ENCODE peak calls at places on chromosomes 5 and 9, in nine cellular contexts. O is tibial artery; A is keratinocyte; K is OCI-LY7; Q is thyroid gland; N is hepatocyte; F is CD8-positive, alpha-beta T cell; W is cardiac muscle cell; G is IMR-90. U is an unnamed sample.
A peak's percentile ranks its signal among the peaks of the same experiment; 100 is the strongest.

GRCh38 chr5:50325237-50325832 is 115.8 kb downstream of the EMB start:
- DNase-seq in O (no peak), A (no peak), K (peak; percentile 68), Q (no peak), N (peak; percentile 23), F (no peak), W (peak; percentile 33), G (peak; percentile 28), U (peak; percentile 28)

GRCh38 chr9:110142868-110143866 is 64.8 kb downstream of the C9orf152 start:
- DNase-seq in O (no peak), A (no peak), K (peak; percentile 91), Q (no peak), N (no peak), F (no peak), W (peak; percentile 35), G (no peak), U (peak; percentile 82)

GRCh38 chr9:129482521-129483466 is 138.1 kb downstream of the C9orf50 start:
- DNase-seq in O (peak; percentile 94), A (no peak), K (no peak), Q (peak; percentile 91), N (peak; percentile 95), F (peak; percentile 36), W (peak; percentile 95), G (peak; percentile 84), U (no peak)

GRCh38 chr5:149697001-149697400 is 33.1 kb upstream of the PPARGC1B start:
- DNase-seq in O (no peak), A (no peak), K (no peak), Q (no peak), N (no peak), F (no peak), W (peak; percentile 16), G (peak; percentile 13), U (no peak)

GRCh38 chr5:9903806-9904205 is 273.7 kb upstream of the TAS2R1 start:
- DNase-seq in O (no peak), A (no peak), K (no peak), Q (no peak), N (no peak), F (no peak), W (peak; percentile 55), G (peak; percentile 62), U (no peak)

GRCh38 chr5:63563008-63563917 is 399.0 kb downstream of the HTR1A start:
- DNase-seq in O (no peak), A (no peak), K (no peak), Q (no peak), N (no peak), F (no peak), W (no peak), G (no peak), U (no peak)

GRCh38 chr5:115284021-115284420 is 12.4 kb downstream of the CCDC112 start:
- DNase-seq in O (no peak), A (no peak), K (no peak), Q (no peak), N (no peak), F (no peak), W (no peak), G (no peak), U (no peak)

GRCh38 chr5:146565764-146566163 is 49.8 kb upstream of the GPR151 start:
- DNase-seq in O (no peak), A (no peak), K (peak; percentile 60), Q (peak; percentile 21), N (peak; percentile 76), F (peak; percentile 38), W (peak; percentile 76), G (peak; percentile 52), U (peak; percentile 68)

GRCh38 chr5:173830421-173830820 is 57.7 kb upstream of the CPEB4 start:
- DNase-seq in O (no peak), A (no peak), K (peak; percentile 59), Q (no peak), N (no peak), F (no peak), W (no peak), G (no peak), U (peak; percentile 14)

GRCh38 chr9:81844131-81844567 is 84.1 kb upstream of the SPATA31D4 start:
- DNase-seq in O (no peak), A (no peak), K (no peak), Q (no peak), N (peak; percentile 43), F (no peak), W (no peak), G (no peak), U (no peak)

GRCh38 chr9:34458967-34459355 is 356 bp downstream of the DNAI1 start:
- DNase-seq in O (peak; percentile 28), A (no peak), K (no peak), Q (no peak), N (no peak), F (no peak), W (no peak), G (no peak), U (no peak)

GRCh38 chr5:103582364-103582763 is 19.8 kb upstream of the NUDT12 start:
- DNase-seq in O (no peak), A (no peak), K (peak; percentile 22), Q (peak; percentile 5), N (peak; percentile 61), F (no peak), W (peak; percentile 73), G (peak; percentile 50), U (peak; percentile 41)

GRCh38 chr5:102856374-102856748 is 101.3 kb downstream of the PAM start:
- DNase-seq in O (no peak), A (no peak), K (no peak), Q (no peak), N (no peak), F (no peak), W (peak; percentile 16), G (peak; percentile 69), U (no peak)

GRCh38 chr5:150469718-150470470 is 20.4 kb upstream of the RPS14 start:
- DNase-seq in O (no peak), A (no peak), K (no peak), Q (no peak), N (peak; percentile 46), F (no peak), W (peak; percentile 95), G (peak; percentile 98), U (no peak)

GRCh38 chr9:2623046-2623865 is 1.7 kb downstream of the VLDLR start:
- DNase-seq in O (peak; percentile 58), A (no peak), K (no peak), Q (peak; percentile 93), N (peak; percentile 67), F (no peak), W (peak; percentile 77), G (peak; percentile 59), U (no peak)

GRCh38 chr9:479951-480350 is 265.3 kb downstream of the DOCK8 start:
- DNase-seq in O (no peak), A (no peak), K (no peak), Q (no peak), N (no peak), F (no peak), W (no peak), G (no peak), U (no peak)
- TF ChIP-seq CTCF in O (no peak), A (no peak), K (no peak), Q (no peak), N (no peak), F (no peak), W (no peak), G (no peak), U (no peak)

GRCh38 chr5:118968925-118969375 is 19.4 kb downstream of the DTWD2 start:
- DNase-seq in O (no peak), A (no peak), K (no peak), Q (peak; percentile 85), N (no peak), F (no peak), W (peak; percentile 10), G (peak; percentile 19), U (no peak)
- H3K4me3 ChIP-seq in O (no peak overlapping the region), A (no peak overlapping the region), K (no peak overlapping the region), Q (no peak overlapping the region), N (no peak overlapping the region), F (no peak overlapping the region), W (no peak overlapping the region), G (no peak overlapping the region), U (no peak overlapping the region)

DNA sequence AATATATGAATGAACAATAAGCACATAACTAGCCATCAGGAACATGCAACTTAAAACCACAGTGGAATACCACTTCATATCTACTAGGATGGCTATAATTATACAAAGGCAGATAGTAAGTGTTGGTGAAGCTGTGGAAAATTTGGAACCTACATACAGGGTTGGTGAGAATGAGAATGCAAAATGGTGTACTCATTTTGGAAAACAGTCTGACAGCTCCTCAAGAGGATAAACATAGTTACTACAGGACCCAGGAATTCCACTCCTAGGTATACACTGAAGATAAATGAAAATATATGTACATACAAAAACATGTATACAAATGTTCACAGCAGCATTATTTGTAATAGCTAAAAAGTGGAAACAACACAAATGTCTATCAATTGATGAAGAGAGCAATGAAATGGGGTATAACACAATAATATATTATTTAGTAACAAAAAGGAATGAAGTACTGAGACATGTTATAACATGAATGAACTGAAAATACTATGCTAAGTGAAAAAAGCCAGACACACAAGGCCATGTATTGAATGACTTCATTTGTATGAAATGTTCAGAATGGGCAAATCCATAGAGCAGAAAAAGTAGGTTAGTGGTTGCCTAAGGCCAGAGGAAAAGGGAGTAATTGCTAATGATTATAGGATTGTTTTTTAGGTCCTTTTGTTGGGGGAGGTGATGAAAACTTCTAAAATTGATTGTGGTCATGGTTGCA is 31.2 kb upstream of the CDK5RAP2 start:
- DNase-seq in O (no peak), A (peak; percentile 76), K (no peak), Q (no peak), N (no peak), F (no peak), W (peak; percentile 5), G (no peak), U (peak; percentile 5)
- TF ChIP-seq CTCF in O (no peak), A (no peak), K (peak; percentile 54), Q (no peak), N (peak; percentile 16), F (no peak), W (peak; percentile 23), G (peak; percentile 20), U (no peak)

GRCh38 chr5:83368835-83369234 is 102.7 kb upstream of the VCAN start:
- DNase-seq in O (no peak), A (no peak), K (no peak), Q (no peak), N (no peak), F (no peak), W (peak; percentile 11), G (no peak), U (no peak)
- H3K4me3 ChIP-seq in O (no peak overlapping the region), A (no peak overlapping the region), K (no peak overlapping the region), Q (no peak overlapping the region), N (no peak overlapping the region), F (no peak overlapping the region), W (no peak overlapping the region), G (no peak overlapping the region), U (no peak overlapping the region)

GRCh38 chr9:31248156-31248555 is 1136.3 kb upstream of the ACO1 start:
- DNase-seq in O (no peak), A (no peak), K (no peak), Q (no peak), N (no peak), F (no peak), W (no peak), G (no peak), U (no peak)

DNA sequence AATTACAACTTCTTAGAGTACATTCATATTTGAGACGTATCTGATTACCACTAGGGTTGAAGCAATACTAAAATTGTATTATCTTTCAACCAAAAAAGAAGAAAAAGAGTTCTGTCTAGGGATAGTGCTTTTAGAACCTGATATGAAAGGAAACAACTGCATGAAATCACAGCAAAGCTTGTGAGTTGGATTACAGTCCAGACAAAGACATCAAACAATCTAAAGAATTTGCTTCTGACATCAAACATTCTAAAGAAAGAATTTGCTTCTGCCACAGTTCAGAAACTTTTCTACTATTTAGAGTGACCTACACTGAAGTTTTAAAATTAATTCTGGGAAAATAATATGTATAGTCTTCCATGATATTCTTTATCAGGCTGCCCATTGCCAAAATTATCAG is 1141.1 kb upstream of the ACO1 start:
- DNase-seq in O (no peak), A (no peak), K (no peak), Q (no peak), N (no peak), F (no peak), W (no peak), G (no peak), U (no peak)
- TF ChIP-seq CTCF in O (no peak), A (no peak), K (no peak), Q (no peak), N (no peak), F (no peak), W (no peak), G (no peak), U (no peak)